ENCODE peak calls at places on chromosomes 2 and 18, in six cellular contexts. O is adrenal gland, P is PC-3, T is aorta, A is upper lobe of right lung, H is fibroblast of lung. W is an unnamed sample. For H3K4me1 and H3K27me3, the result is how much of the 10 kb centered on the place peaks cover.

GRCh38 chr2:174774828-174775227 is 10.6 kb upstream of the CHRNA1 start:
- DNase-seq in O (no peak), P (no peak), T (no peak), A (no peak), H (no peak), W (no peak)

GRCh38 chr2:40230717-40231300 is 221.1 kb downstream of the SLC8A1 start:
- DNase-seq in O (no peak), P (no peak), T (no peak), A (no peak), H (no peak), W (no peak)

GRCh38 chr2:98552499-98553179 is 55.7 kb downstream of the COA5 start:
- DNase-seq in O (no peak), P (peak), T (no peak), A (no peak), H (peak), W (no peak)

GRCh38 chr2:232593931-232594330 is 39.5 kb upstream of the EFHD1 start:
- DNase-seq in O (no peak), P (no peak), T (no peak), A (no peak), H (no peak), W (no peak)

GRCh38 chr2:212669761-212670160 is 131.2 kb upstream of the ERBB4 start:
- DNase-seq in O (no peak), P (no peak), T (no peak), A (no peak), H (no peak), W (no peak)

GRCh38 chr2:56537756-56538155 is 354.0 kb downstream of the CCDC85A start:
- DNase-seq in O (no peak), P (no peak), T (no peak), A (no peak), H (peak), W (no peak)

GRCh38 chr2:166881177-166881576 is 7.1 kb upstream of the XIRP2 start:
- DNase-seq in O (no peak), P (no peak), T (no peak), A (no peak), H (peak), W (no peak)

GRCh38 chr2:60884795-60885194 is 3.4 kb downstream of the REL start:
- DNase-seq in O (no peak), P (no peak), T (no peak), A (no peak), H (peak), W (no peak)

GRCh38 chr2:60530228-60530627 is 23.2 kb downstream of the BCL11A start:
- DNase-seq in O (no peak), P (no peak), T (no peak), A (no peak), H (no peak), W (no peak)

GRCh38 chr2:6184532-6185302 is 492.5 kb downstream of the SOX11 start:
- DNase-seq in O (no peak), P (no peak), T (no peak), A (no peak), H (peak), W (no peak)

GRCh38 chr2:240465765-240466578 is 30.5 kb downstream of the GPC1 start:
- DNase-seq in O (peak), P (no peak), T (peak), A (no peak), H (no peak), W (no peak)

GRCh38 chr18:76670564-76671288 is 151.6 kb upstream of the ZNF236 start:
- DNase-seq in O (no peak), P (no peak), T (no peak), A (no peak), H (no peak), W (no peak)

GRCh38 chr2:238606311-238606710 is 179.6 kb downstream of the ASB1 start:
- DNase-seq in O (no peak), P (no peak), T (no peak), A (no peak), H (no peak), W (no peak)

GRCh38 chr2:43312751-43313641 is 86.6 kb upstream of the ZFP36L2 start:
- DNase-seq in O (no peak), P (peak), T (no peak), A (no peak), H (peak), W (no peak)

GRCh38 chr2:174826051-174826450 is 61.8 kb upstream of the CHRNA1 start:
- DNase-seq in O (no peak), P (no peak), T (no peak), A (no peak), H (peak), W (no peak)

GRCh38 chr2:224882291-224883171 is 159.7 kb downstream of the DOCK10 start:
- DNase-seq in O (no peak), P (peak), T (no peak), A (no peak), H (peak), W (no peak)

GRCh38 chr2:167431949-167432348 is 543.7 kb downstream of the XIRP2 start:
- DNase-seq in O (no peak), P (no peak), T (no peak), A (no peak), H (no peak), W (no peak)

GRCh38 chr18:23945416-23946079 is 69.0 kb upstream of the TTC39C start:
- DNase-seq in O (no peak), P (no peak), T (no peak), A (no peak), H (no peak), W (no peak)

GRCh38 chr2:160205511-160205910 is 5.4 kb upstream of the ITGB6 start:
- DNase-seq in O (peak), P (peak), T (peak), A (peak), H (peak), W (peak)

GRCh38 chr2:12861344-12861942 is 144.7 kb downstream of the TRIB2 start:
- DNase-seq in O (no peak), P (peak), T (no peak), A (no peak), H (peak), W (no peak)

GRCh38 chr2:70029814-70030409 is 57.4 kb upstream of the PCBP1 start:
- DNase-seq in O (peak), P (no peak), T (peak), A (no peak), H (peak), W (no peak)

GRCh38 chr2:186129767-186130581 is 356.1 kb upstream of the ZC3H15 start:
- DNase-seq in O (no peak), P (peak), T (no peak), A (no peak), H (peak), W (no peak)

GRCh38 chr2:168849610-168850009 is 40.6 kb downstream of the SPC25 start:
- DNase-seq in O (peak), P (no peak), T (no peak), A (no peak), H (peak), W (no peak)

GRCh38 chr2:237618449-237618848 is 8.9 kb upstream of the LRRFIP1 start:
- DNase-seq in O (no peak), P (no peak), T (no peak), A (peak), H (peak), W (no peak)

GRCh38 chr2:169561364-169561763 is 12.3 kb downstream of the FASTKD1 start:
- DNase-seq in O (no peak), P (no peak), T (no peak), A (no peak), H (no peak), W (no peak)

GRCh38 chr2:126496493-126496892 is 159.5 kb upstream of the GYPC start:
- DNase-seq in O (no peak), P (no peak), T (no peak), A (no peak), H (no peak), W (no peak)

GRCh38 chr2:179031731-179032408 is 18.1 kb downstream of the CCDC141 start:
- DNase-seq in O (no peak), P (peak), T (no peak), A (no peak), H (no peak), W (no peak)

GRCh38 chr2:241272298-241272721 is 43.2 kb downstream of the HDLBP start:
- DNase-seq in O (peak), P (peak), T (peak), A (peak), H (peak), W (no peak)

GRCh38 chr2:27830616-27831120 is 59.1 kb downstream of the MRPL33 start:
- DNase-seq in O (no peak), P (peak), T (no peak), A (no peak), H (peak), W (no peak)

GRCh38 chr2:228369400-228370031 is 188.0 kb upstream of the SPHKAP start:
- DNase-seq in O (no peak), P (no peak), T (no peak), A (no peak), H (no peak), W (no peak)

GRCh38 chr2:195408811-195409210 is 248.2 kb upstream of the SLC39A10 start:
- DNase-seq in O (no peak), P (no peak), T (no peak), A (no peak), H (no peak), W (no peak)

GRCh38 chr2:227703280-227703732 is 14.5 kb downstream of the SLC19A3 start:
- DNase-seq in O (no peak), P (peak), T (no peak), A (no peak), H (peak), W (no peak)

GRCh38 chr2:120346667-120347358 is 877 bp downstream of the INHBB start:
- DNase-seq in O (no peak), P (no peak), T (no peak), A (no peak), H (peak), W (no peak)

GRCh38 chr2:27795868-27796277 is 24.4 kb downstream of the MRPL33 start:
- DNase-seq in O (no peak), P (no peak), T (no peak), A (no peak), H (peak), W (no peak)

GRCh38 chr2:179558010-179558911 is 293.6 kb upstream of the SESTD1 start:
- DNase-seq in O (no peak), P (no peak), T (no peak), A (no peak), H (no peak), W (no peak)

DNA sequence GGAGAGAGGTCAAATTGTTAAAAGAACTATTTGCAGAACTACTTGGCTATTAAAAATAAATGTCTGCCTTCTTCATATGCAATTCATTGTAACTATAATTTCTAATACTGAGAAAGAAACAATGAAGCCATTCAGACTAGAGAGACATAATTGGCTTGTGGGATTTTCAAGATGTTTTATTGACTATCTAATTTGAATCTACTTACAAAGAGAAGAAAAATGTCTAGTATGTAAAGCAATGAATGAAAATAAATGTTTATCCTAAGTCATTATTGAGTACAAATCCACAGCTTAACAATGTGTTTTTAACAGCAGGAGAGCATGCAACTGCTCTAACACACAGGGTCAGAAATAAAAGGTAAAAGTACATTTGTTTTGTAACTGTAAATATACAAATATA is 19.2 kb downstream of the RMP24 start:
- DNase-seq in O (no peak), P (no peak), T (no peak), A (no peak), H (no peak), W (no peak)
- H3K4me1 ChIP-seq in O (under half), P (under half), T (under half), A (under half), H (under half), W (under half)

GRCh38 chr18:63182861-63183260 is 136.7 kb downstream of the BCL2 start:
- DNase-seq in O (no peak), P (no peak), T (no peak), A (no peak), H (no peak), W (no peak)
- H3K27ac ChIP-seq in O (no peak), P (no peak), T (no peak), A (no peak), H (no peak), W (no peak)

DNA sequence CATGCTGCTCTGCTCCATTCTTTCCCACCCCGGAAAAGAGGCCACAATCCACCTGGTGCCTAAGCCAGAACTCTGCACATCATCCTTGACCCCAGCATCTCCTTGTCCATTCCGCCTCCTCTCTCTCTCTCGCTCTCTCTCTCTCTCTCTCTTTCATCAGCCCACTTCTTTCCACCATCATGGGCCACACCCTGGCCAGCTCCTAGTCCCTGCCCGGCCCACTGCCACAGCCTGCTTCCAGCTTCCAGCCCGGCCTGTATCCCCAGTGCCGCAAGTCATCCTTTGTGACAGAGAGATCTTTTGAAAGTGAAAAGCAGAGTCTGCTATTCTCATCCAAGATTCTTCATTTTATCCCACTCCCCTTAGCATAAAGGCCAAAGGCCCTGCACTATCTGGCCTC is 214.1 kb downstream of the EN1 start:
- DNase-seq in O (no peak), P (no peak), T (no peak), A (no peak), H (no peak), W (no peak)
- H3K27me3 ChIP-seq in O (under half), P (half or more), T (under half), A (under half), H (under half), W (under half)

GRCh38 chr2:74416721-74417120 is 4.7 kb downstream of the C2orf81 start:
- DNase-seq in O (no peak), P (no peak), T (no peak), A (no peak), H (no peak), W (no peak)

GRCh38 chr2:74414913-74415761 is 6.3 kb downstream of the C2orf81 start:
- DNase-seq in O (no peak), P (no peak), T (peak), A (peak), H (peak), W (no peak)

GRCh38 chr2:74417763-74418162 is 3.7 kb downstream of the C2orf81 start:
- DNase-seq in O (no peak), P (no peak), T (no peak), A (no peak), H (no peak), W (no peak)

GRCh38 chr2:74414475-74414874 is 6.9 kb downstream of the C2orf81 start:
- DNase-seq in O (no peak), P (no peak), T (no peak), A (no peak), H (no peak), W (no peak)

GRCh38 chr2:74415762-74416395 is 5.5 kb downstream of the C2orf81 start:
- DNase-seq in O (no peak), P (no peak), T (peak), A (no peak), H (no peak), W (no peak)
- H3K4me1 ChIP-seq in O (under half), P (under half), T (under half), A (under half), H (under half), W (under half)

DNA sequence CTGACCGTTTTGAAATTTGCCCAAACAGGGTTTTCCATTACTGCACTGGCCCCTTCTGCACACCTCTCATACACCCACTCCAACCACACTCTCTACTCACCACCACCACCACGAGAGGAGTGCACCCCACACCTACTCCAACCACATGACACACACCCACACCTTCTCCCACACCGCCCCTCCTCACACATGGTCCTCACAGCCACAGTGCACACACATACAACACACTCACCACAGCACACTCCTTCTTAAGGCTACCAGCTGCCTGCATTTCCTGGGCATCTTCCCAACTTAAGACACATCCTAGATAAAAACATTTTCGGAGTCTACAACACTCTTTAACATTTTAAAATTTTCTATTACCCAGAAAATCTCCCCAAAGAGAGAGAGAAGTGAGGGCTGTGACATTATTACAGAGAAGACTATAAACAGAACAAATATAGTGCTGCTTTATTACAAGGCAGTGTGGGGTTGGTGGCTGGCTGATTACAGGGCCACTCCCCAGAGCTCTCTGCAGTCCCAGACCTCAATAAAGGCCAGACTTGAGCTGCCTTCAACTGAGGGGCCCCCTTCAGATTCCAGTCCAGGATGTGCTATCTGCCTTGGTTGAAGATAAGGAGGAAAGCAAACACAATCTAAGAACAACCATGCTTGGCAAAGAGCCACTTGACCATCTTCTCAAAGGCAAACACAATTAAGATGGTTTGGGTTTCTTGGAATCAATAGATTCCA is 36.1 kb downstream of the NHEJ1 start:
- DNase-seq in O (peak), P (no peak), T (no peak), A (no peak), H (peak), W (no peak)
- H3K27ac ChIP-seq in O (peak), P (peak), T (no peak), A (no peak), H (no peak), W (no peak)

GRCh38 chr2:172079416-172079815 is 5.9 kb upstream of the DLX1 start:
- DNase-seq in O (no peak), P (no peak), T (no peak), A (no peak), H (no peak), W (no peak)
- H3K27me3 ChIP-seq in O (under half), P (under half), T (under half), A (half or more), H (under half), W (under half)

GRCh38 chr2:54481686-54482085 is 25.6 kb downstream of the SPTBN1 start:
- DNase-seq in O (no peak), P (no peak), T (no peak), A (no peak), H (no peak), W (no peak)

GRCh38 chr2:54476852-54477251 is 20.7 kb downstream of the SPTBN1 start:
- DNase-seq in O (no peak), P (no peak), T (no peak), A (no peak), H (peak), W (no peak)

GRCh38 chr2:54478899-54479298 is 22.8 kb downstream of the SPTBN1 start:
- DNase-seq in O (no peak), P (no peak), T (no peak), A (no peak), H (no peak), W (no peak)

GRCh38 chr2:54480025-54480424 is 23.9 kb downstream of the SPTBN1 start:
- DNase-seq in O (no peak), P (no peak), T (no peak), A (no peak), H (no peak), W (no peak)

GRCh38 chr2:54479422-54479821 is 23.3 kb downstream of the SPTBN1 start:
- DNase-seq in O (no peak), P (no peak), T (no peak), A (no peak), H (peak), W (no peak)
- H3K4me1 ChIP-seq in O (half or more), P (under half), T (under half), A (under half), H (under half), W (under half)

DNA sequence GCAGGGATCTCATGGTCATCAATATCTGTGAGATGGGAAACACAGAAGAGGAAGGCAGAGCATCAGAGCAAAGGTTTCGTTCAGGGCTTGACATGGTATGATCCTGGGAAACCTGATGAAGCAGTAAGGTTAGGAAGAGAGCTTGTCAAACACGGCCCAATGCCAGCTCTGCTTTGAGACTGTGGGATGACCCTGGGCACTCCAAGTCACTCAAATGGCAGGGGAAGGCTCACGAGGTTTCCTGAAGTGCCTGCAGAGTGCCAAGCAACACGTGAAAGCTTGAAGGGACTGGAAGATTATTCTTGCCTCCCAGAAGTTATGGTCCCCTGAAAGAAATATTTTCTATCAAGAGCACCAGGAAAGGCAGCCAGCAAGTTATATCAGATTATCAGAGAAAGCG is 6.5 kb downstream of the MCFD2 start:
- DNase-seq in O (no peak), P (no peak), T (no peak), A (no peak), H (no peak), W (no peak)
- H3K27ac ChIP-seq in O (peak), P (peak), T (no peak), A (no peak), H (peak), W (peak)

W was measured in RWPE2.